ENCODE peak calls at places on chromosomes 11 and 22, in eight cellular contexts. N, O, A, T, D, S, Z and Q are unnamed samples.

GRCh38 chr11:88680806-88681205 is 343.3 kb upstream of the CTSC start:
- DNase-seq in N (no peak), O (no peak), A (no peak), T (no peak), D (no peak), S (peak; percentile 7), Z (no peak), Q (no peak)

GRCh38 chr22:37669586-37669985 is 5.8 kb upstream of the LGALS1 start:
- DNase-seq in N (no peak), O (no peak), A (no peak), T (no peak), D (no peak), S (no peak), Z (no peak), Q (no peak)

GRCh38 chr22:24707477-24707816 is 67.1 kb downstream of the PIWIL3 start:
- DNase-seq in N (no peak), O (no peak), A (no peak), T (no peak), D (no peak), S (peak; percentile 6), Z (no peak), Q (no peak)

GRCh38 chr11:72752088-72752914 is at the start of gene ARAP1:
- DNase-seq in N (peak; percentile 85), O (peak; percentile 90), A (peak; percentile 78), T (peak; percentile 91), D (peak; percentile 64), S (peak; percentile 39), Z (peak; percentile 34), Q (peak; percentile 56)

GRCh38 chr11:17443926-17444690 is 32.5 kb downstream of the ABCC8 start:
- DNase-seq in N (no peak), O (no peak), A (no peak), T (no peak), D (no peak), S (no peak), Z (no peak), Q (no peak)

GRCh38 chr11:9250139-9250582 is 15.0 kb downstream of the DENND5A start:
- DNase-seq in N (peak; percentile 55), O (no peak), A (no peak), T (no peak), D (peak; percentile 68), S (no peak), Z (no peak), Q (no peak)

GRCh38 chr11:78379039-78379670 is 38.5 kb downstream of the GAB2 start:
- DNase-seq in N (no peak), O (no peak), A (peak; percentile 27), T (no peak), D (no peak), S (no peak), Z (no peak), Q (no peak)

GRCh38 chr11:77542296-77542695 is 47.5 kb upstream of the AQP11 start:
- DNase-seq in N (no peak), O (no peak), A (no peak), T (no peak), D (no peak), S (no peak), Z (no peak), Q (peak; percentile 45)

GRCh38 chr11:106581399-106581798 is 436.9 kb downstream of the GUCY1A2 start:
- DNase-seq in N (no peak), O (no peak), A (no peak), T (no peak), D (no peak), S (no peak), Z (no peak), Q (no peak)

GRCh38 chr22:40026641-40027040 is 31.9 kb downstream of the FAM83F start:
- DNase-seq in N (peak; percentile 12), O (no peak), A (no peak), T (no peak), D (no peak), S (no peak), Z (no peak), Q (no peak)

GRCh38 chr11:78929906-78930220 is 355.2 kb upstream of the NARS2 start:
- DNase-seq in N (no peak), O (no peak), A (no peak), T (no peak), D (no peak), S (no peak), Z (no peak), Q (no peak)

GRCh38 chr11:67616431-67617242 is 9.9 kb downstream of the NDUFV1 start:
- DNase-seq in N (no peak), O (no peak), A (no peak), T (no peak), D (no peak), S (no peak), Z (no peak), Q (no peak)

GRCh38 chr11:67613960-67614715 is 7.4 kb downstream of the NDUFV1 start:
- DNase-seq in N (peak; percentile 91), O (peak; percentile 74), A (peak; percentile 71), T (no peak), D (peak; percentile 25), S (peak; percentile 15), Z (no peak), Q (peak; percentile 1)

GRCh38 chr11:67613313-67613959 is 6.7 kb downstream of the NDUFV1 start:
- DNase-seq in N (no peak), O (no peak), A (no peak), T (no peak), D (no peak), S (no peak), Z (no peak), Q (no peak)

GRCh38 chr11:67615455-67616430 is 9.0 kb downstream of the NDUFV1 start:
- DNase-seq in N (peak; percentile 53), O (peak; percentile 43), A (peak; percentile 65), T (peak; percentile 71), D (no peak), S (peak; percentile 41), Z (no peak), Q (no peak)

GRCh38 chr11:67614730-67615454 is 8.2 kb downstream of the NDUFV1 start:
- DNase-seq in N (no peak), O (no peak), A (no peak), T (no peak), D (no peak), S (no peak), Z (no peak), Q (no peak)
- H3K4me3 ChIP-seq in N (peak overlapping the region; percentile 61), O (no peak overlapping the region), A (no peak overlapping the region), T (no peak overlapping the region), D (no peak overlapping the region), S (no peak overlapping the region), Z (no peak overlapping the region), Q (no peak overlapping the region)

DNA sequence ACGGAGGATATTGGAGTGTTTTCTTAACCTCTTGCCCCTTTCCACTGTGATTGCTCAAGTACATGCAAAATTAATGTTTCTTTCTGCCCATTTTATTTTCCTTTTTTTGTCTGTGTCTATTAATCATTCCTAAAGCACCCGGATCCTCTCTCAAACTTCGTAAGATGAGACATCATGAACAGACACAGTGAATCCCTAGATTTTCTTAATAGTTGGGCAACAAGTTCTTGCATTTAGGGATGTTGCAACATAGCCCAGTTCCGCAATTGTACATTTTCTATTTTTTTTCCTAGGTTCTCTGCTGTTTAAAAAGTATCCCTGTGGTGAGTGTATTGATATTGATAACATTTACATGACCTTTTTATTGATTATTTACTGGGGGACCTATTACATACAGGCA is 2.9 kb downstream of the FAM111A start:
- DNase-seq in N (no peak), O (no peak), A (no peak), T (no peak), D (no peak), S (no peak), Z (no peak), Q (no peak)
- H3K27ac ChIP-seq in N (no peak overlapping the region), O (peak overlapping the region; percentile 97), A (no peak overlapping the region), T (peak overlapping the region; percentile 65), D (peak overlapping the region; percentile 38), S (peak overlapping the region; percentile 75), Z (peak overlapping the region; percentile 97), Q (no peak overlapping the region)

DNA sequence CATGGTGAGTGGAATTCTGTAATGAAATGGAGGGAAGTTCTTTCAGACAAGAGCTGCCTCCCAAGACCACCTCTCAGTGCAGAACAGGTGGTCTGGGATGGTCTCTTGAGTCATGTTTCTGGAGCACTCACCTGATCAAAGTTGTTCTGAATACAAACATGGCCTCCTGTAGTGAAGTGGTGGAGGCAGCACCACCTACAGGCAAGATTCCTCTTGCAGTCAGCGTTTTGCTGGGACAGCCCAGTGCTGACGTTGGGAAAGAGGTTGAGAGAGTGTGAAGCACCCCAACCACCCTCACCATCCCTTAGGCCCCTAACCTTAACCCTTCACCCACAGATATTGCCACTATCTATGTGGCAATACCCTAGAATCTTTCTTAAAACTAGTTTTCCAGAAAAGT is 371.4 kb downstream of the CADM1 start:
- DNase-seq in N (no peak), O (peak; percentile 23), A (no peak), T (peak; percentile 17), D (no peak), S (no peak), Z (no peak), Q (no peak)
- TF ChIP-seq CTCF in N (no peak), O (peak; percentile 27), A (no peak), T (no peak), D (no peak), S (no peak), Z (no peak), Q (peak; percentile 6)

GRCh38 chr22:19525666-19526065 is 1.5 kb upstream of the CLDN5 start:
- DNase-seq in N (no peak), O (no peak), A (no peak), T (no peak), D (no peak), S (no peak), Z (no peak), Q (no peak)

GRCh38 chr22:19522881-19523239 is 1.4 kb downstream of the CLDN5 start:
- DNase-seq in N (no peak), O (no peak), A (no peak), T (no peak), D (no peak), S (no peak), Z (no peak), Q (no peak)

GRCh38 chr22:19525116-19525660 is 978 bp upstream of the CLDN5 start:
- DNase-seq in N (no peak), O (no peak), A (no peak), T (no peak), D (peak; percentile 28), S (no peak), Z (no peak), Q (no peak)

GRCh38 chr22:19523240-19524169 is 705 bp downstream of the CLDN5 start:
- DNase-seq in N (no peak), O (no peak), A (peak; percentile 52), T (no peak), D (peak; percentile 60), S (no peak), Z (no peak), Q (no peak)

DNA sequence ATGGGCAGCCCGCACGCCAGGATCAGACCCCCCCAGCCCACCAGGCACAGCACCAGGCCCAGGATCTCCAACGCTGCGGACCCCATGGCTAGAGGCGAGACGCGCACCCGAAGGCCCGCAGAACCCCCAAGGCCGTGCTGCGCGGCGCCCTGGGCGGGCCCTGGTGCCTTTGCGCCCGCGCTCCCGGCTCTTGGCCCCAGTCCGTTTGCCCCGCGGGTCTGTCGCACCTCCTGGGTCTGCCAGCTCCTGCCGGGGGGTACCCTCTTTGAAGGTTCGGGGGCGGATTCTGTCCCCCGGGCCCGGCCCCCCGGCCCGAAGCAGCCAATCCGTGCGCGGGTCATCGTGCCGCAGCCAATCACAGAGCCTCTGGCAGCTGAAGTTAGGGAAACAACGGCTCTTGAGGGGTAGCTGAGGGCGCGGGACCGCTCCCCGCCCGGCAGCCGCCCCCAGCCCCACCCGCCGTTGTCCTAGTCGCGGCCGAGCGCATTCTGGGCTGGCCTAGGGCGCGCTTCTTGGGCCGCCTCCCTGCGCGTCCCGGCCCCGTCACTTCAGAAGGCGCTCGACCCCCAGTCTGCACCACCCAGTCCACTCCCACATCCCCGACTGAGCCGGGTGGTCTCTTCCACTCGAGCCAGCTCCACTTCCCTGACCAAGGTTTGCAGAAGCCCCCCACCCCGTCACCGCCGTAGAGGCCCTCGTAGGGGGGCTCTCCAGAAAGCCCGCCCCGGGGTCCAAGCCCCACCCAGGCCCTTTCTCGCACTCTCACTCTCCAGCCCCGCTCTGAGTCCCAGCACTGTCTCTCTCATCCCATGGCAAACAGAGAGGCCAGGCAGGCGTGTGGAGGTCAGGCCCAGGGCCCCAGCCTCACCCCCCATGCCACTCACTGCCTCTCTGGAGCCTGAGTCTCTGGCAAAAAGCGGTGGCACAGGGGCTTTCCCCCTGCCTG is at the start of gene CLDN5:
- DNase-seq in N (no peak), O (no peak), A (peak; percentile 38), T (no peak), D (peak; percentile 91), S (no peak), Z (no peak), Q (no peak)
- H3K4me3 ChIP-seq in N (peak within 1 kb of the TSS; percentile 41), O (peak within 1 kb of the TSS; percentile 20), A (peak within 1 kb of the TSS; percentile 24), T (no peak within 1 kb of the TSS), D (peak within 1 kb of the TSS; percentile 53), S (no peak within 1 kb of the TSS), Z (peak within 1 kb of the TSS; percentile 48), Q (peak within 1 kb of the TSS; percentile 43)